ENCODE peak calls at places on chromosomes 5 and 9, in nine cellular contexts. A, V, M, R, X, C, Z, D and J are unnamed samples.

GRCh38 chr5:133612021-133612860 is at the start of gene FSTL4:
- DNase-seq in C (peak), V (no peak), Z (no peak), A (peak), M (peak), R (no peak), X (peak), D (no peak), J (peak)

GRCh38 chr5:164475339-164475977 is 970.0 kb downstream of the MAT2B start:
- DNase-seq in R (no peak), V (no peak), D (no peak), C (peak), X (no peak), Z (peak), M (no peak), A (no peak), J (peak)

GRCh38 chr9:13412323-13412722 is 132.8 kb upstream of the MPDZ start:
- DNase-seq in V (no peak), D (no peak), X (no peak), R (no peak), A (no peak), Z (no peak), M (no peak), C (no peak), J (no peak)

GRCh38 chr5:142747034-142747433 is 23.1 kb upstream of the ARHGAP26 start:
- DNase-seq in R (no peak), C (no peak), Z (no peak), V (no peak), X (no peak), A (no peak), D (no peak), M (no peak), J (no peak)

GRCh38 chr9:80556631-80557030 is 984.9 kb downstream of the TLE4 start:
- DNase-seq in A (no peak), X (no peak), M (no peak), R (no peak), D (no peak), C (no peak), V (no peak), Z (peak), J (no peak)

GRCh38 chr9:109448223-109448622 is 49.9 kb downstream of the PTPN3 start:
- DNase-seq in R (no peak), X (no peak), M (no peak), D (no peak), C (no peak), V (no peak), Z (peak), A (no peak), J (no peak)

GRCh38 chr5:44708611-44709010 is 100.1 kb upstream of the MRPS30 start:
- DNase-seq in M (no peak), X (no peak), R (no peak), D (no peak), C (no peak), V (no peak), Z (no peak), A (no peak), J (no peak)

GRCh38 chr5:83570916-83571315 is 99.4 kb downstream of the VCAN start:
- DNase-seq in M (no peak), A (no peak), C (no peak), R (no peak), Z (no peak), X (no peak), V (no peak), D (no peak), J (no peak)

GRCh38 chr5:110321117-110321516 is 405.4 kb downstream of the TMEM232 start:
- DNase-seq in A (no peak), X (no peak), D (no peak), M (no peak), C (no peak), V (no peak), Z (no peak), R (no peak), J (no peak)

GRCh38 chr5:160221082-160221481 is 8.2 kb upstream of the FABP6 start:
- DNase-seq in C (no peak), R (no peak), D (no peak), M (no peak), V (no peak), A (no peak), Z (no peak), X (no peak), J (no peak)

GRCh38 chr9:124520206-124520596 is 13.0 kb upstream of the NR5A1 start:
- DNase-seq in A (no peak), X (no peak), D (no peak), C (no peak), V (no peak), M (no peak), Z (no peak), R (no peak), J (no peak)

GRCh38 chr5:65539827-65540226 is 23.1 kb downstream of the CENPK start:
- DNase-seq in R (no peak), X (no peak), Z (peak), A (no peak), C (no peak), D (no peak), V (no peak), M (no peak), J (no peak)

GRCh38 chr5:141369994-141370848 is at the start of gene PCDHGB3:
- DNase-seq in Z (peak), V (peak), A (peak), X (peak), M (peak), D (no peak), C (peak), R (no peak), J (peak)

GRCh38 chr9:137321726-137322361 is 19.8 kb upstream of the NRARP start:
- DNase-seq in A (no peak), M (no peak), C (peak), X (peak), Z (no peak), D (no peak), V (no peak), R (no peak), J (no peak)

GRCh38 chr5:33824516-33825195 is 67.1 kb downstream of the ADAMTS12 start:
- DNase-seq in V (peak), R (no peak), C (no peak), X (peak), A (no peak), Z (peak), M (no peak), D (no peak), J (no peak)

GRCh38 chr9:100999914-101000540 is 28.5 kb upstream of the PLPPR1 start:
- DNase-seq in R (no peak), M (no peak), Z (no peak), C (no peak), A (no peak), V (no peak), D (no peak), X (no peak), J (no peak)

GRCh38 chr5:132147663-132148062 is 74.1 kb downstream of the CSF2 start:
- DNase-seq in Z (no peak), V (no peak), M (no peak), R (no peak), C (no peak), X (no peak), A (no peak), D (no peak), J (no peak)

GRCh38 chr9:128136816-128137793 is 9.6 kb upstream of the PTGES2 start:
- DNase-seq in X (no peak), V (peak), C (no peak), R (no peak), Z (peak), M (no peak), A (no peak), D (no peak), J (no peak)